ENCODE peak calls at places on chromosome 6, in nine cellular contexts. A, N, H, U, S, C, T, B and Q are unnamed samples.

GRCh38 chr6:29967379-29968010 is 25.2 kb downstream of the HLA-A start:
- DNase-seq in T (no peak), C (peak), B (peak), N (peak), U (no peak), H (no peak), A (peak), S (no peak), Q (no peak)

GRCh38 chr6:77466055-77467028 is 3.1 kb upstream of the HTR1B start:
- DNase-seq in N (peak), S (peak), T (peak), H (peak), C (no peak), B (peak), U (peak), A (peak), Q (no peak)

GRCh38 chr6:2119275-2119674 is 126.1 kb downstream of the GMDS start:
- DNase-seq in B (no peak), H (no peak), A (no peak), U (no peak), N (no peak), T (no peak), S (no peak), C (no peak), Q (no peak)

GRCh38 chr6:133499662-133500061 is 258.5 kb downstream of the EYA4 start:
- DNase-seq in T (no peak), B (no peak), S (peak), A (no peak), U (no peak), C (no peak), H (no peak), N (no peak), Q (no peak)

GRCh38 chr6:37922563-37922962 is 103.0 kb downstream of the ZFAND3 start:
- DNase-seq in H (no peak), S (no peak), N (no peak), B (no peak), U (no peak), C (no peak), T (no peak), A (no peak), Q (no peak)

GRCh38 chr6:88008821-88009220 is 38.8 kb upstream of the SPACA1 start:
- DNase-seq in S (no peak), T (no peak), H (no peak), N (peak), C (no peak), U (no peak), A (no peak), B (no peak), Q (no peak)

GRCh38 chr6:31246051-31246495 is 25.8 kb downstream of the HLA-C start:
- DNase-seq in C (no peak), A (peak), S (no peak), U (no peak), H (no peak), B (no peak), T (no peak), N (peak), Q (peak)

GRCh38 chr6:111358454-111358853 is 124.6 kb downstream of the REV3L start:
- DNase-seq in U (no peak), T (no peak), B (no peak), N (peak), A (no peak), H (no peak), S (no peak), C (no peak), Q (peak)

GRCh38 chr6:144215402-144215931 is 65.2 kb downstream of the STX11 start:
- DNase-seq in N (peak), C (peak), B (no peak), T (peak), H (no peak), A (no peak), U (peak), S (peak), Q (no peak)

GRCh38 chr6:129653229-129653628 is 56.7 kb downstream of the ARHGAP18 start:
- DNase-seq in C (no peak), H (no peak), U (no peak), B (no peak), S (no peak), N (no peak), T (no peak), A (no peak), Q (no peak)

GRCh38 chr6:123745877-123746276 is 57.8 kb upstream of the NKAIN2 start:
- DNase-seq in U (no peak), A (peak), T (no peak), S (no peak), H (no peak), C (no peak), N (peak), B (no peak), Q (peak)

GRCh38 chr6:129502261-129502660 is 207.7 kb downstream of the ARHGAP18 start:
- DNase-seq in N (peak), U (no peak), S (no peak), H (no peak), B (no peak), T (no peak), A (no peak), C (no peak), Q (no peak)

GRCh38 chr6:126526547-126526946 is 186.6 kb downstream of the CENPW start:
- DNase-seq in U (no peak), H (no peak), S (no peak), T (no peak), C (no peak), N (no peak), A (no peak), B (no peak), Q (no peak)

GRCh38 chr6:127136786-127137185 is 18.3 kb downstream of the RSPO3 start:
- DNase-seq in N (no peak), U (no peak), A (no peak), H (no peak), S (no peak), C (no peak), B (no peak), T (no peak), Q (no peak)

GRCh38 chr6:1667012-1667804 is 57.5 kb downstream of the FOXC1 start:
- DNase-seq in H (no peak), B (no peak), C (no peak), N (peak), T (no peak), U (no peak), A (no peak), S (no peak), Q (no peak)

GRCh38 chr6:82959385-82959941 is 106.2 kb downstream of the UBE3D start:
- DNase-seq in H (no peak), N (peak), U (no peak), S (no peak), C (no peak), B (peak), A (no peak), T (no peak), Q (no peak)

GRCh38 chr6:139510040-139510815 is 135.8 kb upstream of the CITED2 start:
- DNase-seq in C (peak), T (no peak), H (no peak), S (no peak), A (no peak), U (no peak), N (no peak), B (no peak), Q (no peak)

GRCh38 chr6:17962436-17963031 is 24.9 kb downstream of the KIF13A start:
- DNase-seq in S (peak), B (no peak), U (peak), H (no peak), A (no peak), C (peak), N (peak), T (peak), Q (peak)

GRCh38 chr6:6379573-6379972 is 59.1 kb upstream of the F13A1 start:
- DNase-seq in N (peak), H (no peak), U (no peak), C (no peak), B (no peak), A (no peak), T (no peak), S (no peak), Q (no peak)

GRCh38 chr6:5507056-5507722 is 245.9 kb downstream of the FARS2 start:
- DNase-seq in A (no peak), B (no peak), S (no peak), N (no peak), H (no peak), U (no peak), T (no peak), C (no peak), Q (no peak)

GRCh38 chr6:21859193-21859735 is 265.7 kb downstream of the SOX4 start:
- DNase-seq in H (no peak), C (no peak), B (no peak), A (no peak), N (no peak), U (no peak), S (no peak), T (no peak), Q (no peak)

GRCh38 chr6:146974346-146974745 is 229.9 kb upstream of the STXBP5 start:
- DNase-seq in S (no peak), A (no peak), N (no peak), C (no peak), U (no peak), T (no peak), B (no peak), H (no peak), Q (no peak)
- H3K27ac ChIP-seq in S (no peak), A (no peak), N (no peak), C (no peak), U (no peak), T (no peak), B (no peak), H (no peak), Q (no peak)

DNA sequence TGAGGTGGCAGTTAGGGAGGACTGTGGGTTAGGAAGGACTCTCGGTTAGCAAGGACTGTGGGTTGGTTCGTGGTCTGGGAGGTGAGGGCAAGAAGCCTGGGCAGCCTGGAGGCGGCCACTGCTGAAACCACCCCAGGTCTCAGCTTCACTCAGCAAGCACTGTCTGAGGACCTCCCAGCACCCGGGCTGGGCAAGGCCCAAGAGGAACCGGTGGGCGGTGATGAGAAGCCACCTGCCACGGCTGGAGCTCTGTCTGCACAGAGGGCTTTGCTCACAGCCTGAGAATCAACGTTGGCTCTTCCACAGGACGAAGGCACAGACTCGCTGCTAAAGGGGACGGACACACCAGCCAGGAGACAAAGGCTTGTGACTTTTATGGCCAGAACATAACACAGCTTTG is 69.3 kb downstream of the DACT2 start:
- DNase-seq in B (no peak), S (no peak), C (no peak), H (no peak), U (no peak), A (no peak), T (no peak), N (no peak), Q (no peak)
- H3K27ac ChIP-seq in B (no peak), S (no peak), C (no peak), H (no peak), U (no peak), A (no peak), T (no peak), N (no peak), Q (no peak)

GRCh38 chr6:84848960-84849359 is 84.6 kb upstream of the TBX18 start:
- DNase-seq in C (no peak), H (no peak), B (no peak), N (no peak), U (no peak), S (no peak), T (no peak), A (no peak), Q (no peak)

GRCh38 chr6:84860493-84860892 is 96.1 kb upstream of the TBX18 start:
- DNase-seq in B (no peak), U (no peak), C (no peak), S (no peak), H (no peak), T (no peak), N (no peak), A (no peak), Q (no peak)

GRCh38 chr6:84853901-84854300 is 89.5 kb upstream of the TBX18 start:
- DNase-seq in T (no peak), C (no peak), U (no peak), N (no peak), A (no peak), B (no peak), H (no peak), S (no peak), Q (no peak)

GRCh38 chr6:84854801-84855400 is 90.5 kb upstream of the TBX18 start:
- DNase-seq in H (no peak), C (no peak), U (no peak), T (no peak), S (no peak), A (no peak), B (no peak), N (no peak), Q (no peak)
- H3K27ac ChIP-seq in H (no peak), C (no peak), U (no peak), T (no peak), S (no peak), A (no peak), B (no peak), N (no peak), Q (no peak)

DNA sequence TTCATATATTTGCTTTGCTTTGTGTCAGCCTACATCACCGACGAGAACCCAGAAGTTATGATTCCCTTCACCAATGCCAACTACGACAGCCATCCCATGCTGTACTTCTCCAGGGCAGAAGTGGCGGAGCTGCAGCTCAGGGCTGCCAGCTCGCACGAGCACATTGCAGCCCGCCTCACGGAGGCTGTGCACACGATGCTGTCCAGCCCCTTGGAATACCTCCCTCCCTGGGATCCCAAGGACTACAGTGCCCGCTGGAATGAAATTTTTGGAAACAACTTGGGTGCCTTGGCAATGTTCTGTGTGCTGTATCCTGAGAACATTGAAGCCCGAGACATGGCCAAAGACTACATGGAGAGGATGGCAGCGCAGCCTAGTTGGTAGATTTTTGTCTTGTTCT is 28.5 kb downstream of the DSE start:
- DNase-seq in N (no peak), H (no peak), C (no peak), A (no peak), U (no peak), T (no peak), S (no peak), B (no peak), Q (no peak)
- H3K27ac ChIP-seq in N (no peak), H (no peak), C (no peak), A (no peak), U (no peak), T (no peak), S (no peak), B (no peak), Q (peak)

DNA sequence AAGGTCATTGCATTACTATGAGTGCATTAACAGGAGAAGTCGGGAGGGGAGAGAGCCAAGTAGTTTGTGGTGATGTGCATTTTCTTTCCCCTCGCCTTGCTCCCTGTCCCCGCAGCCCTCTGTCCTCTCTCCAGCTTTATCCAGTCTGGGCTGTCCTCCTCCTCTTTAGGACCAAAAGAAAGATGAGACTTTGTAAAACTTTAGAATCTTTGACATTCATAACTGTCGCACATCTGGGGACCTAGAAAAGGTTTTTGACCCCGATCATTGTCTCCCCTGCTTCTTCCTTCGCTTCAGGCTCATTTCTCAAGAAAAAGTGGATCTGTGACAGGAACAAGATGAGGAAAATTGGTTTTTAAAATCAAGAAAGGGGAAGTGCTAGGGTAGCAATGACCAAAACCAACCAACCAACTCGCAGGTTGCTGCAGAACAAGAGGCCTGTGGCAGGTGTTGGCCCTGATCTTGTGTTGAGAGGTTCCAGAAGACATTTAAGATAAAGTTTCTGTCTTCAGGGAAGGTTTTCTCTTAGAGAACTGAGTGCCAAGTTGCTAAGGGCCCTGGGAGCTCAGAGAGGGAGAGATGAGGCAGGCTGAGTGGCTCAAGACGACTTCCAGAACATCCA is 17.6 kb downstream of the SYTL3 start:
- DNase-seq in B (no peak), S (no peak), A (no peak), T (no peak), H (no peak), N (no peak), U (no peak), C (no peak), Q (no peak)
- H3K27ac ChIP-seq in B (no peak), S (no peak), A (no peak), T (no peak), H (peak), N (no peak), U (peak), C (no peak), Q (peak)

DNA sequence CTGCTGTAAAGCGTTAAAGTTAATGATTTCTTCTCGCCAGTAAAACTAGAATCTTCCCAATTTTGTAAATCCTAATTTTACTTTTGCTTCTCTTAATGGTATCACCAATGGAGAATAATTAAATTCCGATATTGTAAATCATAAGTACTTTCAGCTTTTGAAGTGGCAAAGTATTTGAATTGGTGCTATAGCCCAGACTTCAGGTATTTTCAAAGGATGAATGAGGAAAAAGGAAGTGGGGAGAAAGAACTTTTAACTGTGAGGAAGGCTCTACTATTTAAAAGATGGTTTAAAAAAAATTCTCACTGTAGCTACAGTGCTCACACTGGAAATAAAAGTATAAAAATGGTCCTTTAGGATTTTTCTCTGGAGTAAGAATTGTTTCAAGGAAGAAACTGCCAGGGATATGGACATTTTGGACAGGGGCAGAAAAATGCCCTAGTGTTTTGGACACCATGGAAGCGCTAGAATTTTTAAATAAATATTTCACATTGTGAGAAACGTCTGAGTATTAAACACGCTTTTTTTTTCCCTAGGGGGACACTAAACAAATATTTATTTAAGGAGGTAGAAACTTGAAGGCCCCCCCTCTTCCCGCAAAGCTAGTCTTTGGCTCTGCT is 1.3 kb upstream of the TAB2 start:
- DNase-seq in B (no peak), C (no peak), S (no peak), A (no peak), H (no peak), T (no peak), N (no peak), U (no peak), Q (no peak)
- H3K27ac ChIP-seq in B (peak), C (peak), S (no peak), A (no peak), H (peak), T (no peak), N (peak), U (peak), Q (peak)

GRCh38 chr6:85966859-85967258 is 324.2 kb upstream of the SYNCRIP start:
- DNase-seq in A (no peak), S (no peak), H (peak), B (no peak), U (no peak), N (no peak), C (no peak), T (no peak), Q (no peak)

GRCh38 chr6:85961125-85961524 is 318.4 kb upstream of the SYNCRIP start:
- DNase-seq in A (no peak), N (no peak), U (no peak), B (no peak), C (no peak), H (no peak), T (no peak), S (no peak), Q (no peak)

DNA sequence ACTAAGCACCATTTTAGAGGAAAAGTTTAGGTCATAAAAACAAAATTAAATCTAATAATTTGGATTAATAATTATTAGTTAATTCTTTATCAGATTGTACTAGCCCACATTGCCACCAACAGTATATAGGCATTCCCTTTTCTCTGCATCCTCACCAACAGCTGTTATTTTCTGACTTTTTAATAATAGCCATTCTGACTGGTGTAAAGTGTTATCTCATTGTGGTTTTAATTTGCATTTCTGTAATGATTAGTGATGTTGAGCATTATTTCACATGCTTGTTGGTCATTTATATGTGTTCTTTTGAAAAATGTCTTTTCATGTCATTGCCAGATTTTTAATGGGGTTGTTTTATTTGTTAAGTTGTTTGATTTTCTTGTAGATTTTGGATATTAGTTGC is 319.1 kb upstream of the SYNCRIP start:
- DNase-seq in U (no peak), H (no peak), N (no peak), C (no peak), T (no peak), A (no peak), B (no peak), S (no peak), Q (no peak)
- H3K27ac ChIP-seq in U (no peak), H (no peak), N (no peak), C (no peak), T (no peak), A (no peak), B (no peak), S (no peak), Q (no peak)